ENCODE peak calls at places on chromosomes 16 and 17, in four cellular contexts. V, G, C and M are unnamed samples.

GRCh38 chr16:7452090-7452489 is 119.4 kb downstream of the RBFOX1 start:
- ATAC-seq in C (no peak), V (no peak), G (no peak), M (no peak)

GRCh38 chr17:35299108-35299507 is 56.2 kb downstream of the SLFN5 start:
- ATAC-seq in G (no peak), V (no peak), C (no peak), M (no peak)

GRCh38 chr17:60594747-60595146 is 5.2 kb upstream of the PPM1D start:
- ATAC-seq in C (no peak), G (no peak), V (no peak), M (no peak)

GRCh38 chr17:46163929-46164594 is 29.2 kb downstream of the KANSL1 start:
- ATAC-seq in C (no peak), G (no peak), V (no peak), M (no peak)

GRCh38 chr16:22282254-22282892 is 14.8 kb upstream of the POLR3E start:
- ATAC-seq in V (no peak), C (no peak), G (no peak), M (no peak)

GRCh38 chr16:85821441-85821901 is 22.0 kb downstream of the COX4I1 start:
- ATAC-seq in C (peak; percentile 95), G (peak; percentile 90), V (peak; percentile 91), M (peak; percentile 94)

GRCh38 chr17:10845388-10845751 is 7.5 kb upstream of the PIRT start:
- ATAC-seq in G (no peak), C (no peak), V (no peak), M (no peak)

GRCh38 chr17:44909681-44910144 is 5.6 kb downstream of the GFAP start:
- ATAC-seq in C (no peak), V (no peak), G (no peak), M (no peak)

GRCh38 chr17:15448580-15448956 is 18.9 kb downstream of the CDRT4 start:
- ATAC-seq in V (no peak), G (peak; percentile 11), C (no peak), M (no peak)

GRCh38 chr17:36705651-36706436 is 104.5 kb downstream of the MRM1 start:
- ATAC-seq in V (no peak), C (peak; percentile 90), G (peak; percentile 49), M (peak; percentile 75)

GRCh38 chr16:1244881-1245280 is 4.4 kb downstream of the TPSAB1 start:
- ATAC-seq in C (no peak), G (no peak), V (no peak), M (no peak)

GRCh38 chr17:2709173-2709661 is 2.3 kb downstream of the CLUH start:
- ATAC-seq in V (no peak), C (no peak), G (no peak), M (peak; percentile 82)

GRCh38 chr16:31191697-31192428 is 10.7 kb downstream of the PYCARD start:
- ATAC-seq in G (no peak), V (no peak), C (no peak), M (no peak)

GRCh38 chr17:63838586-63839184 is 3.8 kb downstream of the SMARCD2 start:
- ATAC-seq in G (peak; percentile 65), C (no peak), V (peak; percentile 71), M (no peak)

GRCh38 chr16:86476956-86477530 is 33.3 kb upstream of the FOXF1 start:
- ATAC-seq in G (no peak), V (no peak), C (no peak), M (no peak)